ENCODE peak calls at places on chromosomes 16 and 17, in nine cellular contexts. One of them, this sample, is unnamed.

GRCh38 chr16:81645303-81645702 is 133.8 kb upstream of the PLCG2 start:
- DNase-seq in A549: no peak
- DNase-seq in prostate gland: peak
- DNase-seq in GM12865: no peak
- DNase-seq in fibroblast of mammary gland: peak
- DNase-seq in fibroblast of the aortic adventitia: peak
- DNase-seq in adrenal gland: peak
- DNase-seq in cardiac muscle cell: peak
- DNase-seq in choroid plexus epithelial cell: peak
- DNase-seq in this sample: peak

GRCh38 chr17:49677134-49677932 is 564 bp downstream of the SPOP start:
- DNase-seq in A549: peak
- DNase-seq in prostate gland: peak
- DNase-seq in GM12865: peak
- DNase-seq in fibroblast of mammary gland: peak
- DNase-seq in fibroblast of the aortic adventitia: peak
- DNase-seq in adrenal gland: peak
- DNase-seq in cardiac muscle cell: peak
- DNase-seq in choroid plexus epithelial cell: peak
- DNase-seq in this sample: peak

GRCh38 chr17:72643575-72644216 is 448.8 kb downstream of the SLC39A11 start:
- DNase-seq in A549: no peak
- DNase-seq in prostate gland: no peak
- DNase-seq in GM12865: no peak
- DNase-seq in fibroblast of mammary gland: no peak
- DNase-seq in fibroblast of the aortic adventitia: no peak
- DNase-seq in adrenal gland: no peak
- DNase-seq in cardiac muscle cell: no peak
- DNase-seq in choroid plexus epithelial cell: no peak
- DNase-seq in this sample: no peak

GRCh38 chr17:50986989-50987660 is 121.0 kb upstream of the TOB1 start:
- DNase-seq in A549: no peak
- DNase-seq in prostate gland: no peak
- DNase-seq in GM12865: no peak
- DNase-seq in fibroblast of mammary gland: peak
- DNase-seq in fibroblast of the aortic adventitia: peak
- DNase-seq in adrenal gland: no peak
- DNase-seq in cardiac muscle cell: no peak
- DNase-seq in choroid plexus epithelial cell: peak
- DNase-seq in this sample: no peak

GRCh38 chr17:75849304-75849695 is 5.1 kb upstream of the UNC13D start:
- DNase-seq in A549: no peak
- DNase-seq in prostate gland: no peak
- DNase-seq in GM12865: no peak
- DNase-seq in fibroblast of mammary gland: no peak
- DNase-seq in fibroblast of the aortic adventitia: no peak
- DNase-seq in adrenal gland: no peak
- DNase-seq in cardiac muscle cell: no peak
- DNase-seq in choroid plexus epithelial cell: no peak
- DNase-seq in this sample: no peak

GRCh38 chr17:34533811-34534527 is 45.4 kb upstream of the TMEM132E start:
- DNase-seq in A549: no peak
- DNase-seq in prostate gland: no peak
- DNase-seq in GM12865: no peak
- DNase-seq in fibroblast of mammary gland: peak
- DNase-seq in fibroblast of the aortic adventitia: no peak
- DNase-seq in adrenal gland: no peak
- DNase-seq in cardiac muscle cell: no peak
- DNase-seq in choroid plexus epithelial cell: no peak
- DNase-seq in this sample: no peak

GRCh38 chr16:9441021-9441420 is 349.6 kb downstream of the HAPSTR1 start:
- DNase-seq in A549: no peak
- DNase-seq in prostate gland: no peak
- DNase-seq in GM12865: no peak
- DNase-seq in fibroblast of mammary gland: no peak
- DNase-seq in fibroblast of the aortic adventitia: no peak
- DNase-seq in adrenal gland: no peak
- DNase-seq in cardiac muscle cell: no peak
- DNase-seq in choroid plexus epithelial cell: no peak
- DNase-seq in this sample: no peak

GRCh38 chr16:68229431-68230175 is 6.3 kb downstream of the ESRP2 start:
- DNase-seq in A549: peak
- DNase-seq in prostate gland: peak
- DNase-seq in GM12865: peak
- DNase-seq in fibroblast of mammary gland: peak
- DNase-seq in fibroblast of the aortic adventitia: peak
- DNase-seq in adrenal gland: peak
- DNase-seq in cardiac muscle cell: peak
- DNase-seq in choroid plexus epithelial cell: peak
- DNase-seq in this sample: peak

GRCh38 chr16:69927056-69927757 is 23.9 kb upstream of the CLEC18A start:
- DNase-seq in A549: no peak
- DNase-seq in prostate gland: no peak
- DNase-seq in GM12865: no peak
- DNase-seq in fibroblast of mammary gland: peak
- DNase-seq in fibroblast of the aortic adventitia: peak
- DNase-seq in adrenal gland: peak
- DNase-seq in cardiac muscle cell: peak
- DNase-seq in choroid plexus epithelial cell: peak
- DNase-seq in this sample: no peak

GRCh38 chr16:56800355-56800754 is 64.7 kb upstream of the SLC12A3 start:
- DNase-seq in A549: no peak
- DNase-seq in prostate gland: no peak
- DNase-seq in GM12865: no peak
- DNase-seq in fibroblast of mammary gland: no peak
- DNase-seq in fibroblast of the aortic adventitia: no peak
- DNase-seq in adrenal gland: no peak
- DNase-seq in cardiac muscle cell: no peak
- DNase-seq in choroid plexus epithelial cell: peak
- DNase-seq in this sample: no peak

GRCh38 chr17:38915639-38915995 is 9.8 kb upstream of the LASP1NB start:
- DNase-seq in A549: no peak
- DNase-seq in prostate gland: no peak
- DNase-seq in GM12865: no peak
- DNase-seq in fibroblast of mammary gland: no peak
- DNase-seq in fibroblast of the aortic adventitia: no peak
- DNase-seq in adrenal gland: no peak
- DNase-seq in cardiac muscle cell: no peak
- DNase-seq in choroid plexus epithelial cell: no peak
- DNase-seq in this sample: no peak

GRCh38 chr17:80693511-80693910 is 148.9 kb downstream of the RPTOR start:
- DNase-seq in A549: no peak
- DNase-seq in prostate gland: no peak
- DNase-seq in GM12865: no peak
- DNase-seq in fibroblast of mammary gland: no peak
- DNase-seq in fibroblast of the aortic adventitia: no peak
- DNase-seq in adrenal gland: peak
- DNase-seq in cardiac muscle cell: no peak
- DNase-seq in choroid plexus epithelial cell: no peak
- DNase-seq in this sample: no peak

GRCh38 chr17:80694992-80695912 is 150.6 kb downstream of the RPTOR start:
- DNase-seq in A549: no peak
- DNase-seq in prostate gland: no peak
- DNase-seq in GM12865: no peak
- DNase-seq in fibroblast of mammary gland: no peak
- DNase-seq in fibroblast of the aortic adventitia: no peak
- DNase-seq in adrenal gland: peak
- DNase-seq in cardiac muscle cell: no peak
- DNase-seq in choroid plexus epithelial cell: no peak
- DNase-seq in this sample: peak

GRCh38 chr17:80694085-80694991 is 149.7 kb downstream of the RPTOR start:
- DNase-seq in A549: no peak
- DNase-seq in prostate gland: no peak
- DNase-seq in GM12865: no peak
- DNase-seq in fibroblast of mammary gland: no peak
- DNase-seq in fibroblast of the aortic adventitia: no peak
- DNase-seq in adrenal gland: no peak
- DNase-seq in cardiac muscle cell: no peak
- DNase-seq in choroid plexus epithelial cell: no peak
- DNase-seq in this sample: peak

GRCh38 chr17:80691784-80692183 is 147.1 kb downstream of the RPTOR start:
- DNase-seq in A549: no peak
- DNase-seq in prostate gland: no peak
- DNase-seq in GM12865: no peak
- DNase-seq in fibroblast of mammary gland: no peak
- DNase-seq in fibroblast of the aortic adventitia: no peak
- DNase-seq in adrenal gland: no peak
- DNase-seq in cardiac muscle cell: no peak
- DNase-seq in choroid plexus epithelial cell: no peak
- DNase-seq in this sample: no peak

GRCh38 chr17:80692931-80693467 is 148.4 kb downstream of the RPTOR start:
- DNase-seq in A549: no peak
- DNase-seq in prostate gland: no peak
- DNase-seq in GM12865: no peak
- DNase-seq in fibroblast of mammary gland: no peak
- DNase-seq in fibroblast of the aortic adventitia: no peak
- DNase-seq in adrenal gland: no peak
- DNase-seq in cardiac muscle cell: no peak
- DNase-seq in choroid plexus epithelial cell: no peak
- DNase-seq in this sample: no peak
- TF ChIP-seq CTCF in A549: no peak
- TF ChIP-seq CTCF in prostate gland: no peak
- TF ChIP-seq CTCF in GM12865: no peak
- TF ChIP-seq CTCF in fibroblast of mammary gland: no peak
- TF ChIP-seq CTCF in fibroblast of the aortic adventitia: no peak
- TF ChIP-seq CTCF in adrenal gland: no peak
- TF ChIP-seq CTCF in cardiac muscle cell: no peak
- TF ChIP-seq CTCF in choroid plexus epithelial cell: no peak
- TF ChIP-seq CTCF in this sample: no peak

GRCh38 chr17:56595831-56596740 is 2.6 kb downstream of the NOG start:
- DNase-seq in A549: no peak
- DNase-seq in prostate gland: no peak
- DNase-seq in GM12865: no peak
- DNase-seq in fibroblast of mammary gland: no peak
- DNase-seq in fibroblast of the aortic adventitia: no peak
- DNase-seq in adrenal gland: peak
- DNase-seq in cardiac muscle cell: peak
- DNase-seq in choroid plexus epithelial cell: no peak
- DNase-seq in this sample: no peak

GRCh38 chr17:56598471-56598870 is 5.0 kb downstream of the NOG start:
- DNase-seq in A549: no peak
- DNase-seq in prostate gland: no peak
- DNase-seq in GM12865: no peak
- DNase-seq in fibroblast of mammary gland: peak
- DNase-seq in fibroblast of the aortic adventitia: no peak
- DNase-seq in adrenal gland: no peak
- DNase-seq in cardiac muscle cell: no peak
- DNase-seq in choroid plexus epithelial cell: no peak
- DNase-seq in this sample: no peak

GRCh38 chr17:56594528-56595418 is 1.3 kb downstream of the NOG start:
- DNase-seq in A549: peak
- DNase-seq in prostate gland: no peak
- DNase-seq in GM12865: no peak
- DNase-seq in fibroblast of mammary gland: peak
- DNase-seq in fibroblast of the aortic adventitia: no peak
- DNase-seq in adrenal gland: no peak
- DNase-seq in cardiac muscle cell: peak
- DNase-seq in choroid plexus epithelial cell: no peak
- DNase-seq in this sample: peak

GRCh38 chr17:56597495-56597990 is 4.0 kb downstream of the NOG start:
- DNase-seq in A549: no peak
- DNase-seq in prostate gland: no peak
- DNase-seq in GM12865: no peak
- DNase-seq in fibroblast of mammary gland: no peak
- DNase-seq in fibroblast of the aortic adventitia: no peak
- DNase-seq in adrenal gland: no peak
- DNase-seq in cardiac muscle cell: peak
- DNase-seq in choroid plexus epithelial cell: no peak
- DNase-seq in this sample: no peak

GRCh38 chr17:56596741-56597494 is 3.4 kb downstream of the NOG start:
- DNase-seq in A549: no peak
- DNase-seq in prostate gland: no peak
- DNase-seq in GM12865: no peak
- DNase-seq in fibroblast of mammary gland: no peak
- DNase-seq in fibroblast of the aortic adventitia: no peak
- DNase-seq in adrenal gland: no peak
- DNase-seq in cardiac muscle cell: peak
- DNase-seq in choroid plexus epithelial cell: no peak
- DNase-seq in this sample: no peak
- H3K4me3 ChIP-seq in A549: peak
- H3K4me3 ChIP-seq in prostate gland: peak
- H3K4me3 ChIP-seq in GM12865: no peak
- H3K4me3 ChIP-seq in fibroblast of mammary gland: no peak
- H3K4me3 ChIP-seq in fibroblast of the aortic adventitia: no peak
- H3K4me3 ChIP-seq in adrenal gland: no peak
- H3K4me3 ChIP-seq in cardiac muscle cell: peak
- H3K4me3 ChIP-seq in choroid plexus epithelial cell: no peak
- H3K4me3 ChIP-seq in this sample: no peak

GRCh38 chr17:64001763-64002529 is 3.8 kb downstream of the PRR29 start:
- DNase-seq in A549: no peak
- DNase-seq in prostate gland: no peak
- DNase-seq in GM12865: no peak
- DNase-seq in fibroblast of mammary gland: peak
- DNase-seq in fibroblast of the aortic adventitia: peak
- DNase-seq in adrenal gland: no peak
- DNase-seq in cardiac muscle cell: no peak
- DNase-seq in choroid plexus epithelial cell: peak
- DNase-seq in this sample: peak
- TF ChIP-seq CTCF in A549: no peak
- TF ChIP-seq CTCF in prostate gland: no peak
- TF ChIP-seq CTCF in GM12865: no peak
- TF ChIP-seq CTCF in fibroblast of mammary gland: no peak
- TF ChIP-seq CTCF in fibroblast of the aortic adventitia: no peak
- TF ChIP-seq CTCF in adrenal gland: no peak
- TF ChIP-seq CTCF in cardiac muscle cell: no peak
- TF ChIP-seq CTCF in choroid plexus epithelial cell: no peak
- TF ChIP-seq CTCF in this sample: no peak

GRCh38 chr16:85134794-85135153 is 22.5 kb upstream of the CIBAR2 start:
- DNase-seq in A549: no peak
- DNase-seq in prostate gland: no peak
- DNase-seq in GM12865: no peak
- DNase-seq in fibroblast of mammary gland: no peak
- DNase-seq in fibroblast of the aortic adventitia: no peak
- DNase-seq in adrenal gland: no peak
- DNase-seq in cardiac muscle cell: no peak
- DNase-seq in choroid plexus epithelial cell: no peak
- DNase-seq in this sample: no peak

GRCh38 chr16:85138073-85138824 is 26.0 kb upstream of the CIBAR2 start:
- DNase-seq in A549: no peak
- DNase-seq in prostate gland: no peak
- DNase-seq in GM12865: no peak
- DNase-seq in fibroblast of mammary gland: no peak
- DNase-seq in fibroblast of the aortic adventitia: no peak
- DNase-seq in adrenal gland: no peak
- DNase-seq in cardiac muscle cell: peak
- DNase-seq in choroid plexus epithelial cell: no peak
- DNase-seq in this sample: no peak

GRCh38 chr16:85136705-85137322 is 24.5 kb upstream of the CIBAR2 start:
- DNase-seq in A549: no peak
- DNase-seq in prostate gland: no peak
- DNase-seq in GM12865: peak
- DNase-seq in fibroblast of mammary gland: peak
- DNase-seq in fibroblast of the aortic adventitia: peak
- DNase-seq in adrenal gland: peak
- DNase-seq in cardiac muscle cell: no peak
- DNase-seq in choroid plexus epithelial cell: peak
- DNase-seq in this sample: no peak

GRCh38 chr16:85137323-85138072 is 25.2 kb upstream of the CIBAR2 start:
- DNase-seq in A549: no peak
- DNase-seq in prostate gland: peak
- DNase-seq in GM12865: no peak
- DNase-seq in fibroblast of mammary gland: peak
- DNase-seq in fibroblast of the aortic adventitia: peak
- DNase-seq in adrenal gland: peak
- DNase-seq in cardiac muscle cell: peak
- DNase-seq in choroid plexus epithelial cell: peak
- DNase-seq in this sample: no peak

GRCh38 chr16:85136213-85136704 is 24.0 kb upstream of the CIBAR2 start:
- DNase-seq in A549: no peak
- DNase-seq in prostate gland: no peak
- DNase-seq in GM12865: peak
- DNase-seq in fibroblast of mammary gland: peak
- DNase-seq in fibroblast of the aortic adventitia: no peak
- DNase-seq in adrenal gland: peak
- DNase-seq in cardiac muscle cell: no peak
- DNase-seq in choroid plexus epithelial cell: peak
- DNase-seq in this sample: no peak
- H3K4me3 ChIP-seq in A549: no peak
- H3K4me3 ChIP-seq in prostate gland: no peak
- H3K4me3 ChIP-seq in GM12865: no peak
- H3K4me3 ChIP-seq in fibroblast of mammary gland: no peak
- H3K4me3 ChIP-seq in fibroblast of the aortic adventitia: no peak
- H3K4me3 ChIP-seq in adrenal gland: no peak
- H3K4me3 ChIP-seq in cardiac muscle cell: no peak
- H3K4me3 ChIP-seq in choroid plexus epithelial cell: no peak
- H3K4me3 ChIP-seq in this sample: no peak